ENCODE peak calls at places on chromosomes 7 and 10, in six cellular contexts. J is A549, W is pancreas, K is Caco-2, P is WERI-Rb-1, C is heart left ventricle. Y is an unnamed sample.

GRCh38 chr10:78286675-78287074 is 253.0 kb downstream of the RPS24 start:
- DNase-seq in J (no peak), W (no peak), K (no peak), P (no peak), C (no peak), Y (no peak)

GRCh38 chr7:100044719-100045118 is 4.9 kb upstream of the ZSCAN21 start:
- DNase-seq in J (peak), W (no peak), K (peak), P (no peak), C (no peak), Y (peak)

GRCh38 chr7:2200584-2200980 is 32.2 kb downstream of the MAD1L1 start:
- DNase-seq in J (no peak), W (no peak), K (peak), P (no peak), C (no peak), Y (no peak)

GRCh38 chr7:1720325-1720724 is 50.2 kb downstream of the ELFN1 start:
- DNase-seq in J (no peak), W (no peak), K (no peak), P (no peak), C (no peak), Y (no peak)

GRCh38 chr10:89837173-89838001 is 136.0 kb downstream of the KIF20B start:
- DNase-seq in J (no peak), W (peak), K (no peak), P (no peak), C (peak), Y (peak)

GRCh38 chr7:30785786-30786185 is 14.6 kb downstream of the MINDY4 start:
- DNase-seq in J (no peak), W (no peak), K (no peak), P (no peak), C (no peak), Y (no peak)

GRCh38 chr10:133336131-133337078 is at the start of gene CALY:
- DNase-seq in J (peak), W (no peak), K (peak), P (peak), C (peak), Y (peak)

GRCh38 chr7:107208046-107208458 is 39.2 kb downstream of the HBP1 start:
- DNase-seq in J (no peak), W (no peak), K (no peak), P (no peak), C (no peak), Y (no peak)

GRCh38 chr10:15704581-15704968 is 15.1 kb downstream of the ITGA8 start:
- DNase-seq in J (no peak), W (no peak), K (no peak), P (no peak), C (no peak), Y (no peak)

GRCh38 chr7:122525355-122525754 is 173.6 kb downstream of the RNF133 start:
- DNase-seq in J (no peak), W (no peak), K (no peak), P (no peak), C (no peak), Y (no peak)

GRCh38 chr7:158395349-158395748 is 192.3 kb downstream of the PTPRN2 start:
- DNase-seq in J (no peak), W (no peak), K (no peak), P (no peak), C (no peak), Y (no peak)

GRCh38 chr7:158393926-158394625 is 193.5 kb downstream of the PTPRN2 start:
- DNase-seq in J (no peak), W (no peak), K (no peak), P (no peak), C (no peak), Y (no peak)

GRCh38 chr7:158395780-158396214 is 191.8 kb downstream of the PTPRN2 start:
- DNase-seq in J (peak), W (no peak), K (no peak), P (no peak), C (no peak), Y (no peak)

GRCh38 chr7:158396301-158396905 is 191.2 kb downstream of the PTPRN2 start:
- DNase-seq in J (peak), W (no peak), K (no peak), P (no peak), C (no peak), Y (no peak)

GRCh38 chr7:158394936-158395335 is 192.7 kb downstream of the PTPRN2 start:
- DNase-seq in J (peak), W (no peak), K (no peak), P (peak), C (no peak), Y (no peak)
- TF ChIP-seq CTCF in J (peak), W (peak), K (peak), P (peak), C (peak), Y (no peak)

DNA sequence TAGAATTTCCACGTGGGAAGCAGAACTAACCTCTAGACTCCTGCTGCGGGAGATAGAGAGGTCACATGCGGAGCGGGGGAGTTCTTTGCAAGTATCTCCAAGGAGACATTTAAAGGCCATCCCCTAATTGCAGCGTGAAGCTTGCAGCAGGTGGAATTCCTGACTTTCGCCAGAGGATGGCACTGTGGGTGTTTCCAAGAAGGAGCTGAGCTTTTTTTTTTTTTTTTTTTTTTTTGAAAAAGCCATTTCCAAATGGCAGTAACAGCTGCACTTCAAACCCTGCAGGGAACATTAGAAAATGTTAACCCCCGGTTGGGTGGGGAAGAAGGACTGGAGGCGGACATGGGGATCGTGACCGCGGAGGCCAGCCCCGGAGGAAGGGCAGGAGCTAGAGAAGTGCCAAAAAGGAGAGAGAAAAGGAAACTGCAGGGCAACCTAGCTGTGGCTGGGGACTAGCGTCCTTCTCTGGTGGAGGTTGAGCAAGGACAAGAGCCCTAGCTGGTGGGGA is 487.7 kb downstream of the TYW1 start:
- DNase-seq in J (peak), W (peak), K (peak), P (peak), C (peak), Y (peak)
- H3K4me3 ChIP-seq in J (peak), W (peak), K (no peak), P (peak), C (no peak), Y (no peak)

GRCh38 chr7:93171606-93172226 is 23.5 kb upstream of the SAMD9L start:
- DNase-seq in J (no peak), W (no peak), K (no peak), P (no peak), C (no peak), Y (no peak)
- TF ChIP-seq CTCF in J (no peak), W (no peak), K (no peak), P (no peak), C (no peak), Y (no peak)

GRCh38 chr10:5840314-5841307 is 27.4 kb upstream of the GDI2 start:
- DNase-seq in J (no peak), W (no peak), K (no peak), P (no peak), C (peak), Y (peak)
- H3K4me3 ChIP-seq in J (no peak), W (no peak), K (no peak), P (no peak), C (no peak), Y (peak)